ENCODE peak calls at places on chromosomes 2 and 18, in seven cellular contexts. Y, O, Z, L, P, F and N are unnamed samples.
A peak's percentile ranks its signal among the peaks of the same experiment; 100 is the strongest.

GRCh38 chr2:12536926-12537325 is 179.8 kb upstream of the TRIB2 start:
- DNase-seq in Y (no peak), O (no peak), Z (no peak), L (no peak), P (no peak), F (no peak), N (no peak)

GRCh38 chr2:232875256-232876070 is 5.4 kb downstream of the SNORC start:
- DNase-seq in Y (peak; percentile 60), O (no peak), Z (no peak), L (peak; percentile 71), P (no peak), F (no peak), N (no peak)

GRCh38 chr2:219675206-219675605 is 47.8 kb downstream of the SLC4A3 start:
- DNase-seq in Y (no peak), O (no peak), Z (no peak), L (no peak), P (no peak), F (no peak), N (peak; percentile 27)

GRCh38 chr2:128345436-128346165 is 26.9 kb upstream of the HS6ST1 start:
- DNase-seq in Y (no peak), O (no peak), Z (no peak), L (peak; percentile 71), P (no peak), F (no peak), N (no peak)

GRCh38 chr18:76697441-76697901 is 124.9 kb upstream of the ZNF236 start:
- DNase-seq in Y (peak; percentile 46), O (no peak), Z (no peak), L (no peak), P (no peak), F (peak; percentile 23), N (no peak)

GRCh38 chr18:785242-785641 is 26.8 kb downstream of the YES1 start:
- DNase-seq in Y (no peak), O (no peak), Z (no peak), L (no peak), P (no peak), F (no peak), N (no peak)

GRCh38 chr2:12244070-12244469 is 472.7 kb upstream of the TRIB2 start:
- DNase-seq in Y (no peak), O (no peak), Z (no peak), L (no peak), P (no peak), F (peak; percentile 44), N (no peak)

GRCh38 chr2:133240505-133241230 is 327.6 kb downstream of the NCKAP5 start:
- DNase-seq in Y (no peak), O (no peak), Z (no peak), L (no peak), P (no peak), F (peak; percentile 43), N (no peak)

GRCh38 chr2:235043762-235044500 is 92.1 kb downstream of the SH3BP4 start:
- DNase-seq in Y (peak; percentile 79), O (no peak), Z (no peak), L (no peak), P (no peak), F (no peak), N (no peak)

GRCh38 chr2:232492236-232492848 is 4.7 kb upstream of the ECEL1 start:
- DNase-seq in Y (no peak), O (no peak), Z (no peak), L (peak; percentile 33), P (no peak), F (no peak), N (no peak)

GRCh38 chr2:16138811-16139662 is 198.7 kb downstream of the MYCN start:
- DNase-seq in Y (no peak), O (no peak), Z (no peak), L (no peak), P (no peak), F (no peak), N (no peak)

GRCh38 chr2:190563109-190563508 is 28.6 kb upstream of the NEMP2 start:
- DNase-seq in Y (no peak), O (no peak), Z (peak; percentile 31), L (peak; percentile 69), P (no peak), F (no peak), N (no peak)

GRCh38 chr2:15693926-15694588 is 102.4 kb downstream of the DDX1 start:
- DNase-seq in Y (no peak), O (no peak), Z (no peak), L (no peak), P (no peak), F (no peak), N (no peak)

GRCh38 chr2:126531029-126531428 is 124.9 kb upstream of the GYPC start:
- DNase-seq in Y (no peak), O (no peak), Z (no peak), L (no peak), P (no peak), F (no peak), N (no peak)

GRCh38 chr2:151860613-151861146 is 32.5 kb upstream of the ARL5A start:
- DNase-seq in Y (no peak), O (no peak), Z (no peak), L (no peak), P (no peak), F (peak; percentile 22), N (no peak)

GRCh38 chr2:149422337-149422990 is 92.1 kb downstream of the LYPD6 start:
- DNase-seq in Y (no peak), O (no peak), Z (no peak), L (no peak), P (no peak), F (peak; percentile 26), N (no peak)

GRCh38 chr2:143259368-143259958 is 130.2 kb downstream of the ARHGAP15 start:
- DNase-seq in Y (no peak), O (no peak), Z (peak; percentile 15), L (no peak), P (peak; percentile 29), F (peak; percentile 78), N (peak; percentile 68)

GRCh38 chr2:20524412-20525040 is 77.7 kb downstream of the RHOB start:
- DNase-seq in Y (no peak), O (peak; percentile 71), Z (peak; percentile 54), L (peak; percentile 91), P (peak; percentile 61), F (no peak), N (no peak)

GRCh38 chr18:63831080-63831788 is 56.0 kb downstream of the SERPINB7 start:
- DNase-seq in Y (no peak), O (no peak), Z (no peak), L (no peak), P (no peak), F (peak; percentile 83), N (no peak)

GRCh38 chr18:22324191-22325131 is 93.3 kb downstream of the CTAGE1 start:
- DNase-seq in Y (peak; percentile 85), O (peak; percentile 74), Z (no peak), L (peak; percentile 87), P (peak; percentile 74), F (peak; percentile 44), N (no peak)

GRCh38 chr2:130964931-130965330 is 128.2 kb downstream of the ARHGEF4 start:
- DNase-seq in Y (no peak), O (no peak), Z (no peak), L (no peak), P (no peak), F (no peak), N (no peak)

GRCh38 chr2:130963058-130963848 is 126.5 kb downstream of the ARHGEF4 start:
- DNase-seq in Y (no peak), O (no peak), Z (no peak), L (no peak), P (no peak), F (no peak), N (no peak)

GRCh38 chr2:130966149-130967019 is 126.9 kb downstream of the FAM168B start:
- DNase-seq in Y (no peak), O (no peak), Z (no peak), L (no peak), P (no peak), F (no peak), N (no peak)

GRCh38 chr2:130967020-130967495 is 126.2 kb downstream of the FAM168B start:
- DNase-seq in Y (no peak), O (no peak), Z (no peak), L (no peak), P (no peak), F (no peak), N (no peak)

DNA sequence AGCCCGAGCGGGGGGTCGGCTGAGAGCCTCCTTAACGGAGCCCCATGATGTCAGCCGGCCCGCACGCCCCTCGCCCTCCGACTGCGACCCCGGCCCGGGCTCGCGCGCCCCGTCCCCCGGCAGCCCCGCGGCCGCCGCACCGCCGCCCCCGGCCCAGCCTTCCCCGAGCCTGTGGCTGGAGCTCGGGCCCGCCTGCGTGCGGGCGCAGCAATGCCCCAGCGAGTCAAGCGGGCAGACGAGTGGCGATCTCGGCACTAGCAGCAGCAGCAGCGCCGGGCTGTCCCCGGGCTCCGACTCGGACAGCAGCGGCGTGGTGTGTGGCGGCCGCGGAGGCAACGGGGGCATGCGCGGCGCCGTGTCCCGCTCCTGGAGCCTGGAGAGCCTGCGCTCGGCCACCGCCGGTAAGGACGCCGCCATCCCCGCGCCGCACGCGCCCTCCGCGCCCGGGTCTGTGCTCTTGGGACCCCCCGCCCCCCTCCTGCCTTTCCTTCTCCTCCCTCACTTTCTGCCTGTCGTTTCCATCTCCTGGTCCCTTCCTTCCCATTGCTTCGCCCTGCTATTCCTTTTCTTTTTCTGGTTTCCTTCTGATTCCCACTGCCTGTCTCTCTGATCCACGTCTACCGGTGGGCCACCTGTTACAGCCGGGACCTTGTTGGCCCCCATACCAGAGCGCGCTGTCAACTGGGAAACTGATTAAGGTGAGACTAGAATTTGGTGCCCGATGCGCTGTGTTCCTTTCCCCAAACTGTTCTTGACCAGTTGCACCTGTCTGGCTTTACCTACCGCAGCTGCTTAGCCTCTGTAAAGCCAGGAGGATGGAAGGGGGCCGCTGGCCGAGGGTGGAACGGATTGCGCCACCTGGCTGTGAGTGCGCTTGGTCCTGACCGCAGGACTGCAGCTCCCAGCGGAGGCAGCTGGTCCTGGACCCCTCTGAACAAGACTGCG is 127.4 kb downstream of the ARHGEF4 start:
- DNase-seq in Y (no peak), O (no peak), Z (peak; percentile 42), L (no peak), P (no peak), F (no peak), N (peak; percentile 21)
- H3K4me3 ChIP-seq in Y (no peak overlapping the region), O (peak overlapping the region; percentile 38), Z (no peak overlapping the region), L (peak overlapping the region; percentile 41), P (peak overlapping the region; percentile 58), F (no peak overlapping the region), N (peak overlapping the region; percentile 9)

DNA sequence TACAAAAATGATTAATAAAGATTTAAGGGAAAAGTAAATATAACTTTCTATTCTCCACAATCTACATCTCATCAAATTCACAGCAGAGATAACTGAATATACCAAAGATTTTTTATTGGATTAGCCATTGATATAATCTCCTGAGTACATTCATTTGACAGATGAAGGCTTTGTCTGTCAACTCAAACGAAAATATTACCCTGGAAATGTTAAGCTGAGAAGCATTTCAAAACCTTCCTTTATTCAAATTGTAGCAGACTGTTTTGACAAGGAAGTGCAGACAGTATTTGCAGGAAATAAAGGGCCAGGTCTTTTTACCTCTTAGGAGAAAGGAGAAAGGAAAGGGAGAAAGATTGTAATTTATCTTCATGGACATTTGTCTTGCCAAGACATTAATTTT is 473.5 kb downstream of the TMEM182 start:
- DNase-seq in Y (no peak), O (no peak), Z (no peak), L (no peak), P (no peak), F (no peak), N (no peak)
- H3K4me3 ChIP-seq in Y (no peak overlapping the region), O (no peak overlapping the region), Z (no peak overlapping the region), L (no peak overlapping the region), P (no peak overlapping the region), F (no peak overlapping the region), N (no peak overlapping the region)

GRCh38 chr2:64251497-64252277 is 107.5 kb upstream of the PELI1 start:
- DNase-seq in Y (no peak), O (no peak), Z (no peak), L (no peak), P (no peak), F (no peak), N (no peak)
- H3K4me3 ChIP-seq in Y (no peak overlapping the region), O (no peak overlapping the region), Z (no peak overlapping the region), L (no peak overlapping the region), P (no peak overlapping the region), F (no peak overlapping the region), N (no peak overlapping the region)

GRCh38 chr18:46336278-46337205 is 232.4 kb downstream of the HAUS1 start:
- DNase-seq in Y (peak; percentile 27), O (no peak), Z (no peak), L (no peak), P (no peak), F (no peak), N (no peak)
- H3K4me3 ChIP-seq in Y (no peak overlapping the region), O (no peak overlapping the region), Z (no peak overlapping the region), L (no peak overlapping the region), P (peak overlapping the region; percentile 79), F (no peak overlapping the region), N (no peak overlapping the region)